ENCODE peak calls at places on chromosome 6, in seven cellular contexts. X is neuronal stem cell, F is H1, A is H9, N is IMR-90, C is mesendoderm, U is mesenchymal stem cell. H is an unnamed sample.

GRCh38 chr6:158039571-158040050 is 57.9 kb downstream of the SYNJ2 start:
- DNase-seq in F (no peak), N (peak), A (peak), U (peak), C (no peak), X (no peak), H (peak)

GRCh38 chr6:143939364-143939763 is 68.7 kb downstream of the PLAGL1 start:
- DNase-seq in F (no peak), U (no peak), N (no peak), X (no peak), C (no peak), A (no peak), H (no peak)

GRCh38 chr6:85465762-85466161 is 15.9 kb downstream of the NT5E start:
- DNase-seq in N (no peak), C (no peak), A (no peak), U (peak), F (no peak), X (no peak), H (no peak)

GRCh38 chr6:97240222-97240621 is 42.8 kb downstream of the MMS22L start:
- DNase-seq in N (peak), A (no peak), F (no peak), C (no peak), X (no peak), U (no peak), H (no peak)

GRCh38 chr6:26243742-26244141 is 121.3 kb upstream of the BTN3A2 start:
- DNase-seq in F (no peak), C (peak), U (no peak), A (no peak), X (no peak), N (no peak), H (no peak)

GRCh38 chr6:14784596-14785360 is 461.1 kb upstream of the JARID2 start:
- DNase-seq in U (peak), F (peak), C (peak), A (peak), N (no peak), X (peak), H (peak)

GRCh38 chr6:142842423-142843261 is 102.3 kb downstream of the HIVEP2 start:
- DNase-seq in F (no peak), X (no peak), U (peak), N (peak), A (no peak), C (no peak), H (no peak)

GRCh38 chr6:24537082-24537699 is 42.4 kb downstream of the ALDH5A1 start:
- DNase-seq in A (no peak), C (no peak), F (no peak), U (no peak), X (no peak), N (no peak), H (no peak)

GRCh38 chr6:153790048-153790447 is 249.0 kb upstream of the OPRM1 start:
- DNase-seq in F (no peak), U (peak), N (peak), A (peak), X (no peak), C (peak), H (no peak)

GRCh38 chr6:41785689-41786450 is 1.6 kb upstream of the TOMM6 start:
- DNase-seq in N (no peak), C (peak), U (peak), A (peak), X (no peak), F (no peak), H (no peak)

GRCh38 chr6:76465410-76465809 is 392.9 kb upstream of the IMPG1 start:
- DNase-seq in U (no peak), X (no peak), F (no peak), N (no peak), C (no peak), A (no peak), H (no peak)

GRCh38 chr6:139131736-139132285 is 3.1 kb upstream of the HECA start:
- DNase-seq in A (no peak), F (no peak), U (no peak), X (no peak), N (no peak), C (no peak), H (no peak)

GRCh38 chr6:138514860-138515540 is 15.7 kb upstream of the NHSL1 start:
- DNase-seq in X (no peak), A (no peak), N (no peak), C (no peak), F (no peak), U (no peak), H (no peak)

GRCh38 chr6:169933251-169933821 is 181.9 kb downstream of the ERMARD start:
- DNase-seq in U (no peak), X (no peak), F (no peak), C (no peak), N (no peak), A (no peak), H (no peak)

GRCh38 chr6:1336246-1336843 is 24.4 kb downstream of the FOXQ1 start:
- DNase-seq in X (no peak), U (no peak), F (no peak), A (peak), N (no peak), C (peak), H (peak)

GRCh38 chr6:155645328-155645727 is 189.7 kb upstream of the NOX3 start:
- DNase-seq in A (no peak), U (peak), F (no peak), N (peak), C (no peak), X (no peak), H (no peak)

GRCh38 chr6:127182501-127182900 is 64.0 kb downstream of the RSPO3 start:
- DNase-seq in U (peak), F (no peak), N (no peak), C (no peak), A (no peak), X (no peak), H (no peak)

GRCh38 chr6:55490871-55491270 is 88.1 kb downstream of the HMGCLL1 start:
- DNase-seq in A (no peak), U (no peak), F (no peak), C (no peak), N (no peak), X (no peak), H (peak)

GRCh38 chr6:5765141-5765760 is 241.5 kb downstream of the NRN1 start:
- DNase-seq in F (no peak), C (no peak), N (no peak), A (peak), U (no peak), X (no peak), H (no peak)
- H2BK5ac ChIP-seq in F (no peak), C (no peak), N (no peak), A (no peak), U (no peak), X (peak), H (no peak)

DNA sequence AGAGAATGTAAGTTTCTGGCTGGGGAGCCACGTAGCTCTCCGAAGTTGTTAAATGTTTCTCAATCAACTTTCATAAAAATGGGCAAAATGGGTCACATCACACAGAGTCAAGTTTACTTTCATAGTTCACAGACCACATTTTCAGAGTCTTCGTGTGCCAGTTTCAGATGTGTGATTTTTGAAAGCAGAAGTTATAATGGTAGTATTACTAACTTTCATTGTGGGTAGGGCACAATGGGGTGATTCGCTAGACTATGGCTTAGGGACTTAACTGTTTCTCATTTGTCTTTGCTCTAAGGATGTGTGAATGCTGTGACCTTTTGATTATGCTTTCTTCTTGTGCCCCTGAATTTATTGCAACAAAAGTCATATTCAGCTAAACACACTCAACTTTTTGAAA is 109.0 kb upstream of the SUPT3H start:
- DNase-seq in N (no peak), X (no peak), A (no peak), U (no peak), C (no peak), F (no peak), H (no peak)
- H2BK5ac ChIP-seq in N (no peak), X (no peak), A (no peak), U (no peak), C (no peak), F (no peak), H (no peak)

GRCh38 chr6:167574431-167575097 is 249.7 kb downstream of the TTLL2 start:
- DNase-seq in F (no peak), X (no peak), U (no peak), A (no peak), C (no peak), N (no peak), H (no peak)
- H2BK5ac ChIP-seq in F (no peak), X (no peak), U (no peak), A (no peak), C (no peak), N (no peak), H (no peak)

GRCh38 chr6:159966981-159967380 is 1.9 kb upstream of the IGF2R start:
- DNase-seq in U (no peak), N (peak), X (no peak), A (no peak), F (no peak), C (no peak), H (no peak)

GRCh38 chr6:159969204-159969912 is 476 bp downstream of the IGF2R start:
- DNase-seq in F (peak), N (peak), C (peak), A (no peak), X (peak), U (no peak), H (no peak)

GRCh38 chr6:159969921-159970320 is 1.0 kb downstream of the IGF2R start:
- DNase-seq in A (no peak), U (peak), F (no peak), N (peak), C (peak), X (peak), H (no peak)

GRCh38 chr6:159970659-159971063 is 1.8 kb downstream of the IGF2R start:
- DNase-seq in X (no peak), U (no peak), A (no peak), N (no peak), C (no peak), F (no peak), H (no peak)

GRCh38 chr6:159968295-159969203 is at the start of gene IGF2R:
- DNase-seq in C (peak), A (peak), N (peak), F (peak), U (peak), X (peak), H (peak)
- H2BK5ac ChIP-seq in C (peak), A (no peak), N (peak), F (peak), U (peak), X (peak), H (peak)

GRCh38 chr6:81906041-81906440 is 153.6 kb upstream of the TENT5A start:
- DNase-seq in A (no peak), F (no peak), U (no peak), X (no peak), C (no peak), N (no peak), H (no peak)
- H2BK5ac ChIP-seq in A (no peak), F (no peak), U (no peak), X (no peak), C (no peak), N (no peak), H (no peak)

H was measured in trophoblast cell.